ENCODE peak calls at places on chromosomes 13 and 19, in nine cellular contexts. A, H, Y, Z, S, X, F, E and L are unnamed samples.

GRCh38 chr13:43196171-43196611 is 172.8 kb downstream of the DNAJC15 start:
- DNase-seq in A (no peak), H (no peak), Y (no peak), Z (peak), S (no peak), X (peak), F (no peak), E (no peak), L (no peak)

GRCh38 chr19:13040916-13041292 is 45.6 kb downstream of the NFIX start:
- DNase-seq in A (no peak), H (no peak), Y (no peak), Z (no peak), S (no peak), X (no peak), F (no peak), E (no peak), L (no peak)

GRCh38 chr19:14517840-14518505 is at the start of gene DNAJB1:
- DNase-seq in A (no peak), H (peak), Y (peak), Z (peak), S (no peak), X (peak), F (peak), E (peak), L (peak)

GRCh38 chr19:39816287-39817048 is 17.5 kb downstream of the DYRK1B start:
- DNase-seq in A (no peak), H (no peak), Y (no peak), Z (no peak), S (no peak), X (no peak), F (no peak), E (no peak), L (no peak)

GRCh38 chr19:23762884-23763711 is 4.4 kb upstream of the ZNF681 start:
- DNase-seq in A (peak), H (peak), Y (peak), Z (peak), S (peak), X (no peak), F (peak), E (peak), L (peak)

GRCh38 chr13:36736119-36736726 is 62.4 kb downstream of the SERTM1 start:
- DNase-seq in A (peak), H (peak), Y (peak), Z (peak), S (peak), X (peak), F (peak), E (peak), L (peak)

GRCh38 chr13:50167224-50167947 is 152.1 kb downstream of the KCNRG start:
- DNase-seq in A (no peak), H (no peak), Y (no peak), Z (no peak), S (no peak), X (no peak), F (no peak), E (peak), L (no peak)

GRCh38 chr19:50649433-50650391 is at the start of gene C19orf81:
- DNase-seq in A (no peak), H (no peak), Y (peak), Z (no peak), S (no peak), X (no peak), F (peak), E (no peak), L (peak)

GRCh38 chr19:13842294-13843103 is 34.4 kb upstream of the NANOS3 start:
- DNase-seq in A (no peak), H (no peak), Y (peak), Z (peak), S (peak), X (no peak), F (peak), E (peak), L (peak)

GRCh38 chr13:102452831-102453230 is 51.0 kb upstream of the FGF14 start:
- DNase-seq in A (no peak), H (no peak), Y (no peak), Z (peak), S (no peak), X (no peak), F (no peak), E (no peak), L (no peak)

GRCh38 chr13:44955421-44955820 is 33.9 kb downstream of the NUFIP1 start:
- DNase-seq in A (no peak), H (no peak), Y (no peak), Z (no peak), S (no peak), X (no peak), F (no peak), E (no peak), L (no peak)

GRCh38 chr13:50082426-50083283 is 67.4 kb downstream of the KCNRG start:
- DNase-seq in A (peak), H (peak), Y (peak), Z (peak), S (peak), X (peak), F (peak), E (peak), L (peak)

GRCh38 chr13:49436890-49437289 is 7.0 kb downstream of the CAB39L start:
- DNase-seq in A (no peak), H (no peak), Y (peak), Z (peak), S (no peak), X (no peak), F (no peak), E (no peak), L (no peak)

GRCh38 chr19:10554760-10555612 is 10.8 kb downstream of the KRI1 start:
- DNase-seq in A (no peak), H (no peak), Y (no peak), Z (no peak), S (no peak), X (no peak), F (no peak), E (no peak), L (peak)

GRCh38 chr19:51296331-51297093 is 14.9 kb upstream of the IGLON5 start:
- DNase-seq in A (no peak), H (no peak), Y (no peak), Z (no peak), S (no peak), X (no peak), F (peak), E (no peak), L (peak)

GRCh38 chr13:28705734-28706133 is 13.0 kb downstream of the SLC46A3 start:
- DNase-seq in A (no peak), H (no peak), Y (no peak), Z (peak), S (no peak), X (no peak), F (no peak), E (no peak), L (no peak)

GRCh38 chr13:114078501-114079451 is 53.6 kb downstream of the RASA3 start:
- DNase-seq in A (no peak), H (no peak), Y (peak), Z (peak), S (no peak), X (no peak), F (no peak), E (no peak), L (no peak)

GRCh38 chr19:50300814-50301606 is 28.2 kb downstream of the KCNC3 start:
- DNase-seq in A (no peak), H (no peak), Y (peak), Z (peak), S (no peak), X (no peak), F (no peak), E (peak), L (no peak)

GRCh38 chr19:45934551-45935230 is 20.1 kb upstream of the NANOS2 start:
- DNase-seq in A (no peak), H (no peak), Y (no peak), Z (no peak), S (no peak), X (no peak), F (peak), E (no peak), L (peak)

GRCh38 chr13:28329395-28330158 is 165.4 kb downstream of the FLT1 start:
- DNase-seq in A (no peak), H (no peak), Y (peak), Z (peak), S (no peak), X (no peak), F (no peak), E (no peak), L (no peak)

GRCh38 chr13:110620596-110620995 is 5.3 kb downstream of the NAXD start:
- DNase-seq in A (no peak), H (no peak), Y (no peak), Z (no peak), S (no peak), X (no peak), F (no peak), E (no peak), L (no peak)

GRCh38 chr19:42568006-42568405 is 26.7 kb downstream of the CEACAM8 start:
- DNase-seq in A (no peak), H (no peak), Y (no peak), Z (no peak), S (no peak), X (no peak), F (no peak), E (no peak), L (no peak)

GRCh38 chr19:38264486-38265212 is at the start of gene SPINT2:
- DNase-seq in A (no peak), H (peak), Y (no peak), Z (no peak), S (peak), X (peak), F (peak), E (no peak), L (peak)

GRCh38 chr19:18504886-18505610 is 16.8 kb downstream of the ELL start:
- DNase-seq in A (no peak), H (no peak), Y (no peak), Z (no peak), S (no peak), X (no peak), F (no peak), E (no peak), L (no peak)

GRCh38 chr19:5345895-5346386 is 5.3 kb upstream of the PTPRS start:
- DNase-seq in A (no peak), H (no peak), Y (peak), Z (peak), S (no peak), X (no peak), F (no peak), E (no peak), L (no peak)

GRCh38 chr13:29161653-29162052 is 341.5 kb downstream of the MTUS2 start:
- DNase-seq in A (no peak), H (no peak), Y (no peak), Z (no peak), S (no peak), X (no peak), F (no peak), E (no peak), L (no peak)

GRCh38 chr13:20191902-20192469 is 752 bp downstream of the GJB2 start:
- DNase-seq in A (no peak), H (no peak), Y (peak), Z (no peak), S (no peak), X (peak), F (peak), E (peak), L (peak)

GRCh38 chr19:33296473-33297060 is 5.8 kb downstream of the CEBPA start:
- DNase-seq in A (no peak), H (no peak), Y (peak), Z (no peak), S (no peak), X (no peak), F (peak), E (no peak), L (peak)

GRCh38 chr19:16661480-16662034 is 618 bp downstream of the TMEM38A start:
- DNase-seq in A (no peak), H (peak), Y (no peak), Z (no peak), S (no peak), X (no peak), F (peak), E (peak), L (peak)

GRCh38 chr13:48066310-48066989 is 28.5 kb downstream of the MED4 start:
- DNase-seq in A (no peak), H (no peak), Y (peak), Z (peak), S (no peak), X (no peak), F (no peak), E (peak), L (no peak)

GRCh38 chr13:49356224-49356623 is 87.6 kb downstream of the CAB39L start:
- DNase-seq in A (no peak), H (no peak), Y (peak), Z (peak), S (no peak), X (no peak), F (no peak), E (no peak), L (no peak)

GRCh38 chr19:18349524-18350128 is 9.2 kb downstream of the PGPEP1 start:
- DNase-seq in A (no peak), H (no peak), Y (peak), Z (peak), S (no peak), X (no peak), F (peak), E (peak), L (peak)

GRCh38 chr19:1261512-1261862 is 7.6 kb upstream of the CIRBP start:
- DNase-seq in A (no peak), H (no peak), Y (no peak), Z (no peak), S (no peak), X (peak), F (no peak), E (peak), L (peak)

GRCh38 chr19:14517446-14517839 is 754 bp downstream of the DNAJB1 start:
- DNase-seq in A (no peak), H (no peak), Y (no peak), Z (no peak), S (no peak), X (no peak), F (no peak), E (no peak), L (no peak)

GRCh38 chr13:62510906-62511655 is 1095.4 kb upstream of the PCDH20 start:
- DNase-seq in A (no peak), H (no peak), Y (no peak), Z (peak), S (no peak), X (no peak), F (peak), E (no peak), L (peak)

GRCh38 chr19:5624154-5624663 is 1.3 kb downstream of the SAFB start:
- DNase-seq in A (no peak), H (no peak), Y (peak), Z (peak), S (no peak), X (no peak), F (peak), E (peak), L (peak)

GRCh38 chr19:33376931-33377557 is 3.5 kb downstream of the CEBPG start:
- DNase-seq in A (no peak), H (no peak), Y (no peak), Z (no peak), S (no peak), X (no peak), F (no peak), E (no peak), L (no peak)

GRCh38 chr19:10514211-10515145 is 2.8 kb downstream of the S1PR5 start:
- DNase-seq in A (no peak), H (no peak), Y (no peak), Z (no peak), S (no peak), X (no peak), F (peak), E (peak), L (peak)

GRCh38 chr19:33532859-33533455 is 11.4 kb upstream of the PEPD start:
- DNase-seq in A (no peak), H (no peak), Y (no peak), Z (no peak), S (no peak), X (no peak), F (peak), E (no peak), L (peak)